ENCODE peak calls at places on chromosomes 12 and 14, in five cellular contexts. T is stomach, E is transverse colon, P is adrenal gland, S is body of pancreas. N is an unnamed sample.

GRCh38 chr12:64568313-64568712 is 42.0 kb upstream of the RASSF3 start:
- DNase-seq in E (peak; percentile 48), S (no peak), P (no peak), T (no peak), N (no peak)

GRCh38 chr12:131210506-131211278 is 257.0 kb downstream of the ADGRD1 start:
- DNase-seq in T (no peak), S (no peak), P (no peak), E (no peak), N (no peak)

GRCh38 chr14:71478542-71478941 is 453.7 kb upstream of the RGS6 start:
- DNase-seq in E (no peak), P (no peak), T (no peak), S (no peak), N (no peak)

GRCh38 chr12:100251917-100252316 is 15.0 kb downstream of the DEPDC4 start:
- DNase-seq in S (peak; percentile 50), E (no peak), P (no peak), T (no peak), N (peak; percentile 39)

GRCh38 chr14:74583689-74584434 is 28.2 kb downstream of the LTBP2 start:
- DNase-seq in P (no peak), T (no peak), E (no peak), S (no peak), N (peak; percentile 86)

GRCh38 chr14:78567343-78567742 is 397.2 kb downstream of the NRXN3 start:
- DNase-seq in P (no peak), S (no peak), T (no peak), E (no peak), N (no peak)

GRCh38 chr14:52609445-52610044 is 56.9 kb downstream of the GPR137C start:
- DNase-seq in P (no peak), S (no peak), E (no peak), T (no peak), N (no peak)

GRCh38 chr12:50224026-50224692 is 57.0 kb upstream of the CERS5 start:
- DNase-seq in S (peak; percentile 53), P (no peak), E (peak; percentile 27), T (peak; percentile 51), N (peak; percentile 49)

GRCh38 chr12:130714091-130714590 is 2.0 kb downstream of the RIMBP2 start:
- DNase-seq in P (no peak), S (no peak), T (peak; percentile 17), E (no peak), N (peak; percentile 36)

GRCh38 chr14:75011356-75012097 is 8.8 kb downstream of the EIF2B2 start:
- DNase-seq in E (no peak), S (no peak), P (no peak), T (no peak), N (no peak)

GRCh38 chr12:106841471-106842302 is 67.2 kb downstream of the RIC8B start:
- DNase-seq in S (peak; percentile 31), E (peak; percentile 29), T (no peak), P (peak; percentile 50), N (peak; percentile 48)

GRCh38 chr12:57171668-57172067 is 24.2 kb upstream of the LRP1-AS start:
- DNase-seq in S (no peak), E (no peak), T (no peak), P (no peak), N (no peak)

GRCh38 chr12:117033382-117034045 is 65.7 kb downstream of the TESC start:
- DNase-seq in P (no peak), E (no peak), T (peak; percentile 58), S (peak; percentile 76), N (peak; percentile 56)

GRCh38 chr12:50642035-50642451 is 121.9 kb upstream of the ATF1 start:
- DNase-seq in T (no peak), S (no peak), E (no peak), P (no peak), N (no peak)

GRCh38 chr14:101070540-101071492 is 167.3 kb upstream of the RTL1 start:
- DNase-seq in S (peak; percentile 5), E (peak; percentile 5), P (peak; percentile 8), T (peak; percentile 5), N (no peak)

GRCh38 chr12:41151789-41152188 is 36.3 kb upstream of the PDZRN4 start:
- DNase-seq in E (no peak), T (no peak), S (no peak), P (no peak), N (no peak)

GRCh38 chr12:45543887-45544286 is 185.6 kb upstream of the ARID2 start:
- DNase-seq in P (peak; percentile 36), S (peak; percentile 37), E (peak; percentile 39), T (peak; percentile 34), N (peak; percentile 9)

GRCh38 chr12:96985515-96986362 is 78.7 kb downstream of the NEDD1 start:
- DNase-seq in T (peak; percentile 35), S (peak; percentile 39), P (peak; percentile 17), E (peak; percentile 10), N (peak; percentile 81)

GRCh38 chr12:3777206-3777809 is 24.4 kb upstream of the CRACR2A start:
- DNase-seq in E (no peak), T (no peak), P (no peak), S (no peak), N (no peak)

GRCh38 chr14:90760055-90760444 is 56.2 kb downstream of the TTC7B start:
- DNase-seq in T (no peak), S (no peak), P (no peak), E (no peak), N (no peak)

GRCh38 chr12:103948746-103949406 is 16.8 kb upstream of the TDG start:
- DNase-seq in P (no peak), T (no peak), E (no peak), S (no peak), N (no peak)

GRCh38 chr14:49687942-49688700 is at the start of gene POLE2:
- DNase-seq in T (peak; percentile 78), S (peak; percentile 75), E (peak; percentile 78), P (peak; percentile 74), N (peak; percentile 55)

GRCh38 chr12:14892726-14893442 is 7.2 kb upstream of the MGP start:
- DNase-seq in T (no peak), E (peak; percentile 24), S (peak; percentile 22), P (peak; percentile 48), N (peak; percentile 45)

GRCh38 chr14:75911883-75912282 is 69.9 kb downstream of the TGFB3 start:
- DNase-seq in E (peak; percentile 57), T (no peak), P (no peak), S (no peak), N (no peak)

GRCh38 chr12:122064780-122065588 is 13.6 kb upstream of the MLXIP start:
- DNase-seq in P (no peak), S (peak; percentile 58), E (no peak), T (no peak), N (peak; percentile 86)

GRCh38 chr14:34120185-34120977 is 169.5 kb upstream of the EGLN3 start:
- DNase-seq in S (no peak), P (no peak), E (no peak), T (no peak), N (no peak)

GRCh38 chr12:143964-144649 is 69.8 kb downstream of the SLC6A12 start:
- DNase-seq in S (no peak), E (peak; percentile 77), T (peak; percentile 60), P (no peak), N (no peak)

GRCh38 chr14:51446771-51447170 is 204.9 kb upstream of the FRMD6 start:
- DNase-seq in P (no peak), E (no peak), S (no peak), T (no peak), N (no peak)
- H3K4me1 ChIP-seq in P (peaks cover 3% of the 10 kb centered on the region), E (peaks cover 23% of the 10 kb centered on the region), S (peaks cover 10% of the 10 kb centered on the region), T (no peaks in the 10 kb centered on the region), N (peaks cover 3% of the 10 kb centered on the region)

DNA sequence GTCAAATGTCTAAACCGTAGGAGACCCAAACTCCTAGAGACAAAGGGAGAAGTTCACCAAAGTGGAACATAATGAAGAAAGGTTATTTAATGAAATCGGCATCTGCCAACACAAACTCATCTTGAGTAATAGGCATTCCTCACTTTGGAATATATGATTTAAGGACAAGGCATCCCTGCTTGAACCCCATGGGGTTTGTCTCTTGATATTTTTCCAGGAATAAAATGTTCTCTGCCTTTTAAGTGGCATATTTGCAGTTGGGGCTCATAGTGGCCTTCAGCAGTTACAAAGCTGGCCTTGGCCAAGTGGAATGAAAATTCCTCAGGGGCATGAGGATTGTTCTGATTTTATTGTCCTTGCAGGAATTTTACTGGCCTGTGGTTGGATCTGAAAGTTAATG is 7.1 kb downstream of the POP5 start:
- DNase-seq in S (no peak), P (no peak), T (no peak), E (no peak), N (no peak)
- H3K36me3 ChIP-seq in S (peaks cover 37% of the 10 kb centered on the region), P (peaks cover 100% of the 10 kb centered on the region), T (peaks cover 100% of the 10 kb centered on the region), E (no peaks in the 10 kb centered on the region), N (peaks cover 86% of the 10 kb centered on the region)

GRCh38 chr12:110059651-110060000 is 11.3 kb upstream of the C12orf76 start:
- DNase-seq in T (no peak), P (no peak), E (no peak), S (no peak), N (no peak)

GRCh38 chr12:110071504-110071903 is 23.2 kb upstream of the C12orf76 start:
- DNase-seq in T (no peak), S (no peak), P (no peak), E (no peak), N (no peak)

GRCh38 chr12:110067531-110067930 is 19.2 kb upstream of the C12orf76 start:
- DNase-seq in E (no peak), T (no peak), S (no peak), P (no peak), N (no peak)

GRCh38 chr12:110068654-110069053 is 20.3 kb upstream of the C12orf76 start:
- DNase-seq in S (no peak), T (no peak), E (no peak), P (no peak), N (no peak)

GRCh38 chr12:110065540-110065939 is 17.2 kb upstream of the C12orf76 start:
- DNase-seq in P (no peak), T (no peak), E (no peak), S (no peak), N (no peak)
- TF ChIP-seq POLR2A in P (no peak), T (no peak), E (no peak), S (no peak), N (no peak)

GRCh38 chr14:103545915-103546650 is 16.4 kb downstream of the BAG5 start:
- DNase-seq in E (peak; percentile 8), S (no peak), T (no peak), P (no peak), N (no peak)

GRCh38 chr14:103543721-103544626 is 15.0 kb downstream of the TRMT61A start:
- DNase-seq in E (peak; percentile 51), S (no peak), P (no peak), T (no peak), N (no peak)

GRCh38 chr14:103543140-103543539 is 14.1 kb downstream of the TRMT61A start:
- DNase-seq in S (no peak), T (no peak), P (no peak), E (no peak), N (no peak)

GRCh38 chr14:103545219-103545914 is 16.4 kb downstream of the TRMT61A start:
- DNase-seq in E (no peak), T (no peak), P (no peak), S (no peak), N (no peak)

DNA sequence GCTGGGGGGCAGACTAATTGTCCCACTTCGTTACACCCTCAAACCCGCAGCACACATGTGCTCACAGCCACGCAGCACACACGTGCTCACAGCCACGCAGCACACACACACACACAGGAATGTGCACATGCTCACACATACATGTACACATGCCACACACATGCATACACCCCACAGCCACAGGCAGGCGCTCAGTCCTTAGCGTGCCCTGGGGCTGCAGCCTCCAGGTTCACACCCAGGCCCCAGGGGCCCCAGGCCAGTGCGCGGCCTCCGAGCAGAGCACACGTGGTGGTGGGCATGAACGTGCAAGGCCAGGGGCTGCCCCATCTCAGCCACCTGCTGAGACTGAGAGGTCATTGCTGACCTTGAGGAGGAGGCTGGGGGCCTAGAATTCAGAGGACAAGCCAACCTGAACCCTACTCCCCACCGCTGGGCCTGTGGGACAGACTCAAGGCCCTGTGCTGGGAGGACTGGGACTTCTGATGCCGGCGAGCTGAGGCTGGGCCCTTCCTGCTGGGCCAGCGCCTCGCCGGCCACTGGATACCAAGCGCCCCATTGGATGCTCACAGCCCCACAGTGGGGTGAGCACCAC is 15.7 kb downstream of the TRMT61A start:
- DNase-seq in T (no peak), S (no peak), E (no peak), P (no peak), N (no peak)
- H3K4me1 ChIP-seq in T (peaks cover 58% of the 10 kb centered on the region), S (peaks cover 42% of the 10 kb centered on the region), E (peaks cover 64% of the 10 kb centered on the region), P (peaks cover 21% of the 10 kb centered on the region), N (peaks cover 43% of the 10 kb centered on the region)

N was measured in thyroid gland.